ENCODE peak calls at places on chromosomes 16 and 17, in seven cellular contexts. M, Z, E, H, R, U and L are unnamed samples.
A peak's percentile ranks its signal among the peaks of the same experiment; 100 is the strongest.

GRCh38 chr17:29586676-29587469 is 2.6 kb downstream of the GIT1 start:
- DNase-seq in M (no peak), Z (no peak), E (no peak), H (no peak), R (no peak), U (no peak), L (no peak)

GRCh38 chr16:15672514-15673167 is 22.6 kb downstream of the NDE1 start:
- DNase-seq in M (peak; percentile 87), Z (peak; percentile 71), E (peak; percentile 92), H (peak; percentile 54), R (peak; percentile 95), U (peak; percentile 35), L (peak; percentile 57)

GRCh38 chr17:77867308-77867781 is 91.2 kb upstream of the TNRC6C start:
- DNase-seq in M (no peak), Z (no peak), E (no peak), H (no peak), R (peak; percentile 23), U (no peak), L (no peak)

GRCh38 chr17:41907185-41907556 is 11.6 kb downstream of the ACLY start:
- DNase-seq in M (no peak), Z (no peak), E (no peak), H (no peak), R (no peak), U (no peak), L (no peak)

GRCh38 chr17:10094806-10095205 is 103.6 kb downstream of the GAS7 start:
- DNase-seq in M (no peak), Z (no peak), E (no peak), H (no peak), R (no peak), U (no peak), L (no peak)

GRCh38 chr17:32519769-32520701 is 33.2 kb downstream of the CDK5R1 start:
- DNase-seq in M (no peak), Z (no peak), E (peak; percentile 29), H (peak; percentile 18), R (no peak), U (no peak), L (no peak)

GRCh38 chr16:53822936-53823529 is 119.1 kb downstream of the FTO start:
- DNase-seq in M (no peak), Z (no peak), E (no peak), H (no peak), R (peak; percentile 35), U (no peak), L (no peak)

GRCh38 chr16:87854907-87855683 is 14.2 kb downstream of the SLC7A5 start:
- DNase-seq in M (no peak), Z (no peak), E (no peak), H (no peak), R (no peak), U (no peak), L (no peak)

GRCh38 chr16:53082509-53082908 is 27.7 kb downstream of the CHD9 start:
- DNase-seq in M (no peak), Z (no peak), E (no peak), H (no peak), R (no peak), U (no peak), L (no peak)

GRCh38 chr16:83113317-83113716 is 486.5 kb downstream of the CDH13 start:
- DNase-seq in M (no peak), Z (peak; percentile 22), E (no peak), H (no peak), R (peak; percentile 3), U (peak; percentile 15), L (no peak)

GRCh38 chr16:80947708-80948615 is 58.7 kb downstream of the CMC2 start:
- DNase-seq in M (no peak), Z (no peak), E (no peak), H (no peak), R (no peak), U (no peak), L (no peak)

GRCh38 chr16:85646976-85647375 is 33.9 kb downstream of the GSE1 start:
- DNase-seq in M (no peak), Z (no peak), E (no peak), H (no peak), R (no peak), U (no peak), L (no peak)

GRCh38 chr16:17160285-17160854 is 310.4 kb downstream of the XYLT1 start:
- DNase-seq in M (no peak), Z (no peak), E (no peak), H (no peak), R (no peak), U (peak; percentile 31), L (no peak)

GRCh38 chr17:68020451-68020779 is 15.1 kb upstream of the KPNA2 start:
- DNase-seq in M (no peak), Z (no peak), E (no peak), H (no peak), R (peak; percentile 66), U (no peak), L (no peak)

GRCh38 chr17:33962857-33963655 is 292.0 kb upstream of the CCL2 start:
- DNase-seq in M (no peak), Z (no peak), E (no peak), H (no peak), R (no peak), U (no peak), L (no peak)

GRCh38 chr17:27276653-27277156 is 17.2 kb upstream of the WSB1 start:
- DNase-seq in M (peak; percentile 48), Z (no peak), E (no peak), H (no peak), R (no peak), U (peak; percentile 44), L (peak; percentile 68)

GRCh38 chr16:70437582-70438324 is 1.1 kb downstream of the ST3GAL2 start:
- DNase-seq in M (no peak), Z (peak; percentile 39), E (no peak), H (no peak), R (no peak), U (no peak), L (no peak)

GRCh38 chr16:7090628-7091115 is 242.0 kb upstream of the RBFOX1 start:
- DNase-seq in M (no peak), Z (no peak), E (no peak), H (no peak), R (no peak), U (no peak), L (no peak)

GRCh38 chr16:61879306-61879705 is 156.9 kb downstream of the CDH8 start:
- DNase-seq in M (no peak), Z (no peak), E (no peak), H (no peak), R (no peak), U (no peak), L (no peak)